ENCODE peak calls at places on chromosomes 3 and 15, in seven cellular contexts. W is HTR-8/SVneo; N is NCI-H774; H is stimulated activated CD8-positive, alpha-beta memory T cell treated with anti-CD3 and anti-CD28 coated beads, Interleukin-4, amount 100 ng/mL, for 1 hour; E is A172; M is PC-9; T is foreskin keratinocyte. G is an unnamed sample.

GRCh38 chr15:68228143-68228970 is 1.2 kb downstream of the CLN6 start:
- DNase-seq in W (no peak), N (no peak), H (no peak), E (peak; percentile 4), M (no peak), T (peak; percentile 37), G (no peak)

GRCh38 chr3:3801510-3801841 is 2.2 kb downstream of the LRRN1 start:
- DNase-seq in W (no peak), N (no peak), H (no peak), E (no peak), M (no peak), T (no peak), G (no peak)

GRCh38 chr15:84826369-84826823 is 9.2 kb downstream of the ALPK3 start:
- DNase-seq in W (peak; percentile 20), N (peak; percentile 38), H (no peak), E (peak; percentile 25), M (no peak), T (peak; percentile 25), G (peak; percentile 59)

GRCh38 chr15:78162038-78162437 is 12.9 kb downstream of the IDH3A start:
- DNase-seq in W (no peak), N (no peak), H (no peak), E (no peak), M (no peak), T (no peak), G (no peak)

GRCh38 chr15:72496783-72497182 is 22.7 kb downstream of the ARIH1 start:
- DNase-seq in W (no peak), N (no peak), H (no peak), E (no peak), M (no peak), T (no peak), G (no peak)

GRCh38 chr15:51783967-51784366 is 32.6 kb downstream of the TMOD2 start:
- DNase-seq in W (no peak), N (no peak), H (no peak), E (no peak), M (no peak), T (no peak), G (no peak)

GRCh38 chr3:82088749-82089148 is 327.3 kb upstream of the GBE1 start:
- DNase-seq in W (no peak), N (no peak), H (no peak), E (no peak), M (no peak), T (no peak), G (no peak)

GRCh38 chr3:7315037-7315436 is 454.1 kb downstream of the GRM7 start:
- DNase-seq in W (no peak), N (no peak), H (no peak), E (no peak), M (no peak), T (no peak), G (no peak)

GRCh38 chr3:190326930-190327329 is 4.7 kb upstream of the CLDN1 start:
- DNase-seq in W (no peak), N (no peak), H (no peak), E (no peak), M (no peak), T (no peak), G (peak; percentile 18)

GRCh38 chr3:197891-198491 is 1.4 kb downstream of the CHL1 start:
- DNase-seq in W (no peak), N (peak; percentile 26), H (no peak), E (no peak), M (no peak), T (no peak), G (no peak)

GRCh38 chr3:194133661-194134230 is 2.2 kb upstream of the HES1 start:
- DNase-seq in W (peak; percentile 43), N (peak; percentile 66), H (no peak), E (peak; percentile 47), M (peak; percentile 64), T (no peak), G (peak; percentile 63)

GRCh38 chr15:63277044-63277892 is at the start of gene APH1B:
- DNase-seq in W (peak; percentile 74), N (peak; percentile 82), H (peak; percentile 47), E (peak; percentile 55), M (peak; percentile 40), T (peak; percentile 29), G (peak; percentile 72)

GRCh38 chr3:33007776-33008175 is 56.3 kb downstream of the CCR4 start:
- DNase-seq in W (no peak), N (no peak), H (no peak), E (no peak), M (no peak), T (no peak), G (no peak)

GRCh38 chr15:45642203-45642932 is 7.5 kb downstream of the SQOR start:
- DNase-seq in W (no peak), N (no peak), H (no peak), E (peak; percentile 39), M (peak; percentile 46), T (no peak), G (peak; percentile 81)

GRCh38 chr15:59587085-59587826 is 24.3 kb upstream of the GCNT3 start:
- DNase-seq in W (no peak), N (peak; percentile 6), H (no peak), E (no peak), M (peak; percentile 94), T (peak; percentile 39), G (peak; percentile 17)

GRCh38 chr3:55330355-55330754 is 156.8 kb downstream of the WNT5A start:
- DNase-seq in W (peak; percentile 73), N (peak; percentile 41), H (no peak), E (peak; percentile 93), M (peak; percentile 96), T (peak; percentile 87), G (peak; percentile 99)

GRCh38 chr15:57503911-57504598 is 87.6 kb upstream of the MYZAP start:
- DNase-seq in W (no peak), N (no peak), H (no peak), E (no peak), M (no peak), T (no peak), G (no peak)

GRCh38 chr3:119222400-119222799 is 18.3 kb downstream of the B4GALT4 start:
- DNase-seq in W (no peak), N (no peak), H (no peak), E (no peak), M (no peak), T (no peak), G (no peak)

GRCh38 chr3:119778811-119779210 is 3.1 kb upstream of the NR1I2 start:
- DNase-seq in W (no peak), N (no peak), H (no peak), E (peak; percentile 10), M (no peak), T (no peak), G (no peak)

GRCh38 chr15:90232196-90232595 is 1.5 kb downstream of the CIB1 start:
- DNase-seq in W (no peak), N (no peak), H (no peak), E (no peak), M (peak; percentile 52), T (no peak), G (no peak)

GRCh38 chr3:186825294-186825821 is 17.2 kb upstream of the ADIPOQ start:
- DNase-seq in W (no peak), N (no peak), H (no peak), E (no peak), M (no peak), T (peak; percentile 43), G (peak; percentile 43)

GRCh38 chr3:59876533-59877062 is 826.8 kb upstream of the CFAP20DC start:
- DNase-seq in W (no peak), N (no peak), H (no peak), E (no peak), M (no peak), T (no peak), G (no peak)

GRCh38 chr3:159764211-159765024 is 224.2 kb upstream of the IL12A start:
- DNase-seq in W (no peak), N (peak; percentile 81), H (no peak), E (no peak), M (no peak), T (peak; percentile 84), G (peak; percentile 96)

GRCh38 chr15:67601008-67601620 is 58.6 kb downstream of the MAP2K5 start:
- DNase-seq in W (peak; percentile 8), N (no peak), H (no peak), E (no peak), M (no peak), T (no peak), G (no peak)

GRCh38 chr15:95018888-95019545 is 787.7 kb downstream of the MCTP2 start:
- DNase-seq in W (peak; percentile 37), N (no peak), H (no peak), E (peak; percentile 89), M (no peak), T (peak; percentile 91), G (peak; percentile 62)

GRCh38 chr15:30030350-30030749 is 52.4 kb upstream of the GOLGA8J start:
- DNase-seq in W (no peak), N (no peak), H (no peak), E (no peak), M (no peak), T (no peak), G (no peak)

GRCh38 chr3:40877651-40878463 is 321.4 kb upstream of the CTNNB1 start:
- DNase-seq in W (no peak), N (no peak), H (no peak), E (no peak), M (no peak), T (peak; percentile 47), G (peak; percentile 53)

GRCh38 chr3:189404036-189404435 is 227.2 kb upstream of the TP63 start:
- DNase-seq in W (no peak), N (no peak), H (no peak), E (no peak), M (no peak), T (peak; percentile 9), G (no peak)

GRCh38 chr3:188071636-188072035 is 82.3 kb upstream of the LPP start:
- DNase-seq in W (no peak), N (no peak), H (no peak), E (no peak), M (no peak), T (no peak), G (no peak)

GRCh38 chr3:131083190-131083863 is 56.6 kb downstream of the NEK11 start:
- DNase-seq in W (no peak), N (peak; percentile 37), H (no peak), E (peak; percentile 29), M (no peak), T (no peak), G (peak; percentile 31)

G was measured in M059J.